ENCODE peak calls at places on chromosomes 2 and 18, in six cellular contexts. C is choroid plexus epithelial cell, L is astrocyte of the cerebellum, R is fibroblast of pulmonary artery, O is WTC11, N is OCI-LY7. V is an unnamed sample.
A peak's percentile ranks its signal among the peaks of the same experiment; 100 is the strongest.

GRCh38 chr2:192035731-192036442 is 158.8 kb downstream of the TMEFF2 start:
- DNase-seq in C (peak; percentile 79), L (peak; percentile 5), R (peak; percentile 31), O (no peak), N (no peak), V (no peak)

GRCh38 chr2:9754532-9754887 is 88.8 kb upstream of the TAF1B start:
- DNase-seq in C (no peak), L (no peak), R (no peak), O (no peak), N (no peak), V (no peak)

GRCh38 chr2:217980591-217980990 is 22.2 kb downstream of the TNS1 start:
- DNase-seq in C (no peak), L (no peak), R (no peak), O (no peak), N (no peak), V (no peak)

GRCh38 chr2:215693269-215693998 is 257.6 kb upstream of the FN1 start:
- DNase-seq in C (peak; percentile 88), L (peak; percentile 78), R (peak; percentile 88), O (no peak), N (no peak), V (no peak)

GRCh38 chr18:10022365-10022764 is 108.5 kb downstream of the VAPA start:
- DNase-seq in C (no peak), L (no peak), R (no peak), O (no peak), N (no peak), V (no peak)

GRCh38 chr2:46873632-46874068 is 42.0 kb downstream of the MCFD2 start:
- DNase-seq in C (peak; percentile 94), L (peak; percentile 83), R (peak; percentile 94), O (no peak), N (no peak), V (no peak)

GRCh38 chr2:19753314-19753713 is 148.5 kb downstream of the TTC32 start:
- DNase-seq in C (no peak), L (no peak), R (no peak), O (no peak), N (no peak), V (no peak)

GRCh38 chr2:30628341-30628740 is 178.9 kb downstream of the CAPN13 start:
- DNase-seq in C (peak; percentile 76), L (no peak), R (peak; percentile 44), O (no peak), N (no peak), V (no peak)

GRCh38 chr2:239994086-239994485 is 31.1 kb downstream of the NDUFA10 start:
- DNase-seq in C (peak; percentile 4), L (no peak), R (no peak), O (no peak), N (no peak), V (no peak)
- TF ChIP-seq CTCF in C (peak; percentile 6), L (no peak), R (no peak), O (no peak), N (no peak), V (no peak)

DNA sequence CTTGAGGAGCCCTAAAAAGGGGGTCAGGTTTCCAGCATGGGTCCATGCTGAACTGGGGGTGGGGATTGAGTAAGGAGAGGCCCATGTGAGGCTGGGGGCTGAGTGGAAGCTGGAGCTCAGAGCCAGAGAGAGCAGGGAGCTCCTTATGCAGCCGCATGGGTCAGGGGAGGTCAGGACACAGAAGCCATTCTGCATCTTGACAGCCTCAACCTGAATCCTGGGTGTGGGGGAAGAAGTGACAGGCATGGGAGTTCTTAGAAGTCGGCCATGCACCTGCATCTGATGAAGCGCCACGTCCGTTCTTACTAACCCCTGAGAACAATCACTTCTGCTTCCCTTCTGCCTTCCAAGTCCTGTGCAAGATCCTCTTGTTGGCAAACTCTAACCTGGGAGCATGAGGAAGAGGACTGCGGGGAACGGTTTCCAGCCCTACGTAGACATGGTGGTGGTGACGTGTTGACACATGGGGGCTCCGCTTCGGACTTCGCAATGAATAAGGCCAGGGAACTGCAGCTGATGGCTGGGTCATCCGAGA is 22.3 kb downstream of the GNLY start:
- DNase-seq in C (no peak), L (no peak), R (no peak), O (no peak), N (no peak), V (no peak)
- TF ChIP-seq CTCF in C (no peak), L (no peak), R (no peak), O (no peak), N (no peak), V (no peak)

DNA sequence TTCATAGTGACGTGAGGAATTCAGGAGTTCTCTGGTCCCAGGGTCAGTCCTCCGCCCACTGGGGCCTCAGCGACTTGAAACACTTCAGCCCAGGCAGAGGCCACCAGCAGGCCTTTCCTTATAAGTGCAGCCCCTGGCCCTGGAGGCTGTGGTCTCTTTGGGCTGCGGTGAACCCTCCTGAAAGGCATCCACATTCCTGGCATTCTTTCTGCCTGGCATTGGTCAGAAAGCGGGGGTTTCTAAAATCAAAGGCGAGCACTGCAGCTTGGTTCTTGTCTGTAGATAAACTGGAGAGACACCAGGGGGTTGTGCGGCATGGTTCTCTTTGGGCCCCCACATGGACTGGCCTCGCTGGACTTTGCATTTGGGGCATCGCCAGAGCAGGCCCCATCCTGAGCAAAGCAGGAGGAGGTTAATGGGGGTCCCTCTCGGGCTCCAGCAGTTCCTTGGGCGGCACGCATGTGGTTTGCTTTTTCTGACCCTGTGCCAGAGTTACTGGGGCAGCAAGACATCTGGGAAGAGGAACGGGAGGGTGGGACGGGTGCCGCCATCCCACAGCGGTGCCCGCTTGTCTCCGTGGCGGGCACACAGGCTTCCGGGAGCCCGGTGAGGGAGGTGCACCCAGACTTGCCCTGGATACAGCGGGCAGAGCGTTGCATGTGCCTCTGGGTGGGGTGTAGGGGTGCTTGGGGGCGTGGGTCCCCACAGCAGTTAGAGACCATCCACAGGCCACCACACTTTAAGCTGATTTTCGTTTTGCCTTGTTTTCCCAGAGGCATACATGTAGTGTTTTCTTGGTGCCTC is 44.9 kb downstream of the SH3BP4 start:
- DNase-seq in C (peak; percentile 78), L (peak; percentile 93), R (peak; percentile 67), O (peak; percentile 80), N (no peak), V (peak; percentile 90)
- TF ChIP-seq CTCF in C (peak; percentile 42), L (peak; percentile 55), R (no peak), O (no peak), N (no peak), V (peak; percentile 44)

GRCh38 chr2:129253461-129253812 is 726.0 kb upstream of the RAB6C start:
- DNase-seq in C (no peak), L (no peak), R (peak; percentile 7), O (peak; percentile 49), N (peak; percentile 14), V (no peak)
- TF ChIP-seq CTCF in C (no peak), L (peak; percentile 57), R (peak; percentile 21), O (no peak), N (peak; percentile 57), V (no peak)

GRCh38 chr2:147916723-147917122 is 71.9 kb downstream of the ACVR2A start:
- DNase-seq in C (no peak), L (no peak), R (no peak), O (no peak), N (no peak), V (no peak)

GRCh38 chr2:147909178-147909577 is 64.3 kb downstream of the ACVR2A start:
- DNase-seq in C (no peak), L (no peak), R (no peak), O (no peak), N (no peak), V (no peak)

GRCh38 chr2:147913701-147914480 is 69.1 kb downstream of the ACVR2A start:
- DNase-seq in C (peak; percentile 24), L (no peak), R (peak; percentile 35), O (no peak), N (no peak), V (no peak)

GRCh38 chr2:147916067-147916466 is 71.2 kb downstream of the ACVR2A start:
- DNase-seq in C (no peak), L (no peak), R (no peak), O (no peak), N (no peak), V (no peak)

GRCh38 chr2:147910990-147911473 is 66.2 kb downstream of the ACVR2A start:
- DNase-seq in C (peak; percentile 89), L (peak; percentile 77), R (peak; percentile 89), O (no peak), N (peak; percentile 58), V (no peak)
- TF ChIP-seq CTCF in C (peak; percentile 73), L (peak; percentile 58), R (peak; percentile 66), O (peak; percentile 55), N (peak; percentile 95), V (peak; percentile 83)

DNA sequence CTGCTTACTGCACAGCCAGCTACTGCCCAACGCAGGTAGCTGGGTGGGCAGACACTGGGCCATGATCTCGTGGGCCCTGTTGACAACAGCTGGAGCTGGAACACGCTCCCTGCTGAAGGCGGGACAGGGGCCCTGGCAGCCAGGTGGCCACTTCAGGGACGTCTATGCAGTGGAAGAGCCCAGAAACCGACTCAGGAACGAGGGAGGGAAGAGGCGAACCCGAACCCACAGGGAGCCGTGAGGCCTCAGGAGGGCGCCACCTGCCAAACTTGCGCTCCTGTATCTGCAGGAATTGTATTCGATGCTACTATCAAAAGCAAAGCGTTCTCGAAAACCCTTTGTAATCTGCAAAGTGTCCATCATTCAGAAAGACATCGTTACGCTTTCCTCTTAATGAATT is 198.4 kb downstream of the EIPR1 start:
- DNase-seq in C (no peak), L (no peak), R (no peak), O (peak; percentile 68), N (peak; percentile 32), V (no peak)
- TF ChIP-seq CTCF in C (peak; percentile 37), L (peak; percentile 9), R (no peak), O (peak; percentile 32), N (peak; percentile 73), V (peak; percentile 16)

GRCh38 chr18:77067315-77068061 is 65.1 kb downstream of the MBP start:
- DNase-seq in C (peak; percentile 98), L (peak; percentile 76), R (peak; percentile 94), O (no peak), N (no peak), V (no peak)
- TF ChIP-seq CTCF in C (peak; percentile 30), L (peak; percentile 30), R (peak; percentile 18), O (no peak), N (peak; percentile 39), V (peak; percentile 27)